ENCODE peak calls at places on chromosome 16, in four cellular contexts. M is AG04449, T is cardiac muscle cell, E is HFF-Myc. F is an unnamed sample.

GRCh38 chr16:2963074-2963610 is 933 bp upstream of the KREMEN2 start:
- DNase-seq in T (no peak), E (no peak), M (no peak), F (no peak)

GRCh38 chr16:13992322-13992721 is 72.4 kb downstream of the ERCC4 start:
- DNase-seq in T (no peak), M (no peak), E (no peak), F (no peak)

GRCh38 chr16:67883872-67884261 is 818 bp upstream of the NRN1L start:
- DNase-seq in M (no peak), T (peak; percentile 59), E (no peak), F (no peak)

GRCh38 chr16:28497386-28497785 is 2.9 kb downstream of the APOBR start:
- DNase-seq in T (no peak), M (no peak), E (no peak), F (no peak)

GRCh38 chr16:8782673-8783072 is 14.8 kb downstream of the TMEM186 start:
- DNase-seq in E (no peak), T (no peak), M (no peak), F (no peak)

GRCh38 chr16:8183186-8184099 is 406.9 kb downstream of the TMEM114 start:
- DNase-seq in M (no peak), T (no peak), E (no peak), F (no peak)

GRCh38 chr16:2148714-2149629 is 547 bp downstream of the RAB26 start:
- DNase-seq in T (no peak), E (no peak), M (no peak), F (no peak)

GRCh38 chr16:22296225-22297113 is 740 bp upstream of the POLR3E start:
- DNase-seq in E (no peak), T (no peak), M (no peak), F (peak; percentile 33)

GRCh38 chr16:85028638-85029412 is 1.2 kb downstream of the KIAA0513 start:
- DNase-seq in T (peak; percentile 33), E (no peak), M (no peak), F (no peak)

GRCh38 chr16:60107467-60107866 is 1373.4 kb upstream of the GOT2 start:
- DNase-seq in M (no peak), T (peak; percentile 0), E (peak; percentile 7), F (no peak)

GRCh38 chr16:48217708-48218107 is 26.4 kb upstream of the LONP2 start:
- DNase-seq in E (no peak), T (peak; percentile 23), M (no peak), F (no peak)

GRCh38 chr16:66262253-66263167 is 104.0 kb upstream of the CDH5 start:
- DNase-seq in M (no peak), E (no peak), T (peak; percentile 54), F (no peak)

GRCh38 chr16:89277641-89278341 is 60.3 kb downstream of the ZNF778 start:
- DNase-seq in E (no peak), T (no peak), M (no peak), F (no peak)

GRCh38 chr16:17396762-17397498 is 73.8 kb downstream of the XYLT1 start:
- DNase-seq in M (no peak), E (peak; percentile 70), T (peak; percentile 89), F (no peak)

GRCh38 chr16:48535831-48536599 is 74.0 kb downstream of the N4BP1 start:
- DNase-seq in M (peak; percentile 41), T (peak; percentile 92), E (no peak), F (no peak)

GRCh38 chr16:84024854-84025253 is 17.7 kb downstream of the SLC38A8 start:
- DNase-seq in E (no peak), T (peak; percentile 69), M (no peak), F (no peak)

GRCh38 chr16:15403392-15403995 is 7.9 kb downstream of the MPV17L start:
- DNase-seq in T (peak; percentile 18), M (no peak), E (no peak), F (no peak)

GRCh38 chr16:75555707-75556512 is at the start of gene TMEM231:
- DNase-seq in M (peak; percentile 29), E (peak; percentile 75), T (peak; percentile 96), F (peak; percentile 32)

DNA sequence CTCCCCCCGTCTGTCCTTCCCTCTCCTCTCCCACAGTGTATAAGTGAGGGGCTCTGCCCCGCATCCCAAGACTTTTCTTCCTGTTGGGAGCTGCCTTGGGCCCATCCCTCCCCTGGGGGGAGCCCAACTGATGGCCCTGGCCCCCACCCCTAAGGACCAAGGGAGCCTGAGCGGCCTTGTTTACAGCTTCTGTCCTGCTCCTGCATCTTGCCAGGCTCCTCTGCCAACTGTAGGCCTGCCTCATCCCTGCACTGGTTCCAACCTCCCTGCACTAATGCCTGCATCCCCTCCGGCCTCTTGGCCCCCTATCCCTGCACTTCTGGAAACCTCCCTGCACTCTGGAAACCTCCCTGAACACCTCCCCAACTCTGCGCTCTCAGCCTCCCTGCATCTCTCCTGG is 1.4 kb upstream of the PAGR1 start:
- DNase-seq in E (no peak), T (no peak), M (no peak), F (no peak)
- H3K4me3 ChIP-seq in E (peak overlapping the region; percentile 87), T (no peak overlapping the region), M (peak overlapping the region; percentile 85), F (no peak overlapping the region)

GRCh38 chr16:78800535-78800934 is 701.1 kb downstream of the WWOX start:
- DNase-seq in M (no peak), T (no peak), E (no peak), F (no peak)
- TF ChIP-seq CTCF in M (no peak), T (no peak), E (no peak), F (no peak)

DNA sequence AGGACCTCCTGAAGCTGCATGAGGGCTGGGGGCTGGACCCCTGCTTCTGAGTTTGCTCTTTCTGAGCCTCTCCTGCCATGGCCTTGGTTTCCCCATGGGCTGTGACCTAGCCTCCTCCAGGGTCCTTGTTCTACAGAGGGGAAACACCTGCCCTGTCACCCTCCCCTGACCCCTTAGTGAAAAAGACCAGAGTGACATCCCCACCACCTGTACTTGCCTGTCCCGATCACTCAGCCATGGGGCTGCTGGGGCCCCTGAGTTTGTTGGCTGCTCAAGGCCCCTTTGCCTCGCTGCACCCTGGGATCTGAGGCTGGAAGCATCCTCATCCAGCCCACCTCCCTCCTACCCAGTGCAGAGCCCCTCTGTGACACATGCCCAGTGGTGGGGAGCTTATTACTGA is 800 bp downstream of the NOD2 start:
- DNase-seq in M (no peak), E (no peak), T (no peak), F (no peak)
- H3K4me3 ChIP-seq in M (no peak overlapping the region), E (no peak overlapping the region), T (no peak overlapping the region), F (no peak overlapping the region)

DNA sequence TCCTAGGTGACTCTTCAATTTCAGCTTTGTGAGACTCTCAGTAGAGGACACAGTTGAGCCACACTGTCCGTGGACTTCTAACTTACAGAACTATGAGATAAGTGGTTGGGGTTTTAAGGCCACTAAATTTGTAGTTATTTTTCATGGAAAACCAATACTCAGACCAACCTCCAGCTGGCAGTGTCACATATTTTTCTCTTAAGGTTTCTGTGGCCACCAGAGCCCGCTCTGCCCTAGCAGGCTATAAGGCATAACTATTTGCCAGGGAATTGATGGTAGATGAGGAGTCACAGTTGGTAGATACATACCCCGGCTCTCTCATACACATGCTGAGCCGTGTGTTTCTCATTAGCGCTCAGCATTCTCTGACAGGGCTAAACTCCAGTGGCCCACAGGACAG is 336.8 kb upstream of the MON1B start:
- DNase-seq in E (no peak), M (no peak), T (peak; percentile 19), F (peak; percentile 1)
- TF ChIP-seq CTCF in E (no peak), M (no peak), T (peak; percentile 28), F (peak; percentile 84)

F was measured in epithelial cell of proximal tubule.